ENCODE peak calls at places on chromosome 12, in five cellular contexts. E, L, I, Q and O are unnamed samples.

GRCh38 chr12:1638167-1638566 is 9.1 kb downstream of the WNT5B start:
- DNase-seq in E (no peak), L (no peak), I (no peak), Q (peak), O (no peak)

GRCh38 chr12:21248679-21249078 is 86.0 kb downstream of the SLCO1A2 start:
- DNase-seq in E (peak), L (no peak), I (no peak), Q (peak), O (no peak)

GRCh38 chr12:68227356-68227755 is 1.7 kb upstream of the IL26 start:
- DNase-seq in E (no peak), L (no peak), I (no peak), Q (no peak), O (no peak)

GRCh38 chr12:81416571-81416970 is 338.7 kb downstream of the ACSS3 start:
- DNase-seq in E (no peak), L (no peak), I (no peak), Q (no peak), O (no peak)

GRCh38 chr12:105922670-105923102 is 216.1 kb downstream of the NUAK1 start:
- DNase-seq in E (no peak), L (no peak), I (peak), Q (peak), O (peak)

GRCh38 chr12:99122496-99122895 is 477.4 kb downstream of the APAF1 start:
- DNase-seq in E (no peak), L (no peak), I (no peak), Q (no peak), O (no peak)

GRCh38 chr12:116635487-116635886 is 76.3 kb downstream of the MAP1LC3B2 start:
- DNase-seq in E (no peak), L (no peak), I (no peak), Q (no peak), O (no peak)

GRCh38 chr12:127770123-127770522 is 496.8 kb upstream of the TMEM132C start:
- DNase-seq in E (no peak), L (no peak), I (no peak), Q (no peak), O (no peak)

GRCh38 chr12:1804545-1805332 is 15.6 kb upstream of the LRTM2 start:
- DNase-seq in E (peak), L (peak), I (peak), Q (peak), O (peak)

GRCh38 chr12:102962986-102963385 is 5.5 kb downstream of the ASCL1 start:
- DNase-seq in E (no peak), L (no peak), I (no peak), Q (no peak), O (no peak)

GRCh38 chr12:2475984-2476383 is 318.8 kb upstream of the FKBP4 start:
- DNase-seq in E (no peak), L (no peak), I (no peak), Q (no peak), O (no peak)

GRCh38 chr12:114888458-114888857 is 204.5 kb upstream of the TBX3 start:
- DNase-seq in E (no peak), L (no peak), I (no peak), Q (no peak), O (no peak)

GRCh38 chr12:6193853-6194815 is 6.1 kb upstream of the CD9 start:
- DNase-seq in E (peak), L (no peak), I (no peak), Q (peak), O (no peak)

GRCh38 chr12:58359084-58359483 is 417.7 kb downstream of the ATP23 start:
- DNase-seq in E (no peak), L (peak), I (peak), Q (no peak), O (no peak)

GRCh38 chr12:44000309-44000952 is 164.6 kb downstream of the TMEM117 start:
- DNase-seq in E (peak), L (peak), I (peak), Q (peak), O (peak)

GRCh38 chr12:49624919-49625577 is 1.7 kb downstream of the PRPF40B start:
- DNase-seq in E (no peak), L (peak), I (no peak), Q (no peak), O (no peak)

GRCh38 chr12:106917503-106917902 is 38.2 kb upstream of the TMEM263 start:
- DNase-seq in E (no peak), L (no peak), I (no peak), Q (no peak), O (no peak)

GRCh38 chr12:43357141-43357540 is 194.9 kb downstream of the ADAMTS20 start:
- DNase-seq in E (no peak), L (no peak), I (no peak), Q (no peak), O (no peak)

GRCh38 chr12:47360771-47361388 is 281.1 kb upstream of the AMIGO2 start:
- DNase-seq in E (no peak), L (no peak), I (no peak), Q (no peak), O (no peak)

GRCh38 chr12:48486679-48487078 is 4.4 kb downstream of the C12orf54 start:
- DNase-seq in E (no peak), L (no peak), I (no peak), Q (no peak), O (no peak)

GRCh38 chr12:51507188-51507587 is 82.6 kb downstream of the SLC4A8 start:
- DNase-seq in E (no peak), L (no peak), I (no peak), Q (no peak), O (no peak)

GRCh38 chr12:27595231-27595642 is 71.2 kb downstream of the PPFIBP1 start:
- DNase-seq in E (peak), L (peak), I (peak), Q (peak), O (no peak)

GRCh38 chr12:77954156-77954555 is 123.5 kb downstream of the NAV3 start:
- DNase-seq in E (no peak), L (no peak), I (no peak), Q (no peak), O (no peak)

GRCh38 chr12:116246490-116247179 is 30.9 kb downstream of the MED13L start:
- DNase-seq in E (peak), L (no peak), I (no peak), Q (no peak), O (no peak)

GRCh38 chr12:57456145-57456700 is 1.1 kb downstream of the INHBE start:
- DNase-seq in E (peak), L (no peak), I (no peak), Q (peak), O (no peak)